ENCODE peak calls at places on chromosomes 5 and 9, in four cellular contexts. O is left cardiac atrium; C is stimulated activated CD4-positive, alpha-beta T cell treated with anti-CD3 and anti-CD28 coated beads, Interleukin-15, amount 100 ng/mL, for 1 hour; F is cardiac muscle cell. B is an unnamed sample.

GRCh38 chr9:109742759-109743388 is 37.1 kb upstream of the PALM2AKAP2 start:
- DNase-seq in F (peak; percentile 74), C (no peak), O (no peak), B (no peak)

GRCh38 chr5:147648597-147648996 is 133.9 kb downstream of the JAKMIP2 start:
- DNase-seq in C (no peak), O (no peak), F (no peak), B (no peak)

GRCh38 chr5:17219006-17219422 is 1.6 kb downstream of the BASP1 start:
- DNase-seq in F (peak; percentile 28), C (no peak), O (no peak), B (peak; percentile 72)

GRCh38 chr9:113187935-113188595 is 33.0 kb downstream of the FKBP15 start:
- DNase-seq in F (peak; percentile 94), C (no peak), O (peak; percentile 53), B (peak; percentile 55)

GRCh38 chr5:153629027-153629426 is 138.6 kb downstream of the GRIA1 start:
- DNase-seq in C (no peak), O (peak; percentile 28), F (peak; percentile 97), B (peak; percentile 98)

GRCh38 chr5:9698125-9698848 is 68.1 kb upstream of the TAS2R1 start:
- DNase-seq in C (no peak), O (no peak), F (no peak), B (peak; percentile 88)

GRCh38 chr9:34991833-34992375 is 2.4 kb downstream of the DNAJB5 start:
- DNase-seq in O (peak; percentile 65), C (no peak), F (peak; percentile 27), B (no peak)

GRCh38 chr5:134116291-134116690 is 1.8 kb downstream of the TCF7 start:
- DNase-seq in C (no peak), F (no peak), O (no peak), B (no peak)

GRCh38 chr5:8270246-8270645 is 401.3 kb downstream of the MTRR start:
- DNase-seq in F (no peak), C (no peak), O (no peak), B (no peak)

GRCh38 chr9:70589571-70590263 is 175.3 kb upstream of the KLF9 start:
- DNase-seq in O (peak; percentile 63), C (no peak), F (peak; percentile 89), B (peak; percentile 50)

GRCh38 chr5:135434591-135435466 is 12.3 kb downstream of the DCANP1 start:
- DNase-seq in F (no peak), C (no peak), O (no peak), B (no peak)

GRCh38 chr9:114072181-114073140 is 5.6 kb downstream of the AMBP start:
- DNase-seq in O (peak; percentile 67), C (no peak), F (peak; percentile 57), B (no peak)

GRCh38 chr9:136546697-136547481 is 1.0 kb upstream of the NOTCH1 start:
- DNase-seq in F (peak; percentile 75), O (peak; percentile 81), C (peak; percentile 32), B (no peak)

GRCh38 chr5:175520321-175520720 is 42.0 kb downstream of the SFXN1 start:
- DNase-seq in O (no peak), F (no peak), C (peak; percentile 36), B (peak; percentile 41)

GRCh38 chr5:150783422-150783928 is 4.9 kb downstream of the SMIM3 start:
- DNase-seq in F (peak; percentile 94), O (peak; percentile 63), C (peak; percentile 12), B (no peak)

GRCh38 chr5:81425569-81425968 is 31.6 kb upstream of the ACOT12 start:
- DNase-seq in F (peak; percentile 64), O (no peak), C (no peak), B (no peak)

GRCh38 chr5:120199559-120199958 is 264.5 kb upstream of the PRR16 start:
- DNase-seq in O (no peak), C (no peak), F (no peak), B (no peak)

GRCh38 chr5:96293966-96294886 is 138.8 kb downstream of the PCSK1 start:
- DNase-seq in O (no peak), C (no peak), F (no peak), B (no peak)

GRCh38 chr5:2634399-2635176 is 116.9 kb downstream of the IRX2 start:
- DNase-seq in F (no peak), C (no peak), O (no peak), B (no peak)

GRCh38 chr5:103511554-103511885 is 51.1 kb downstream of the NUDT12 start:
- DNase-seq in F (no peak), C (no peak), O (no peak), B (no peak)

GRCh38 chr9:77810637-77811119 is 162.6 kb upstream of the GNA14 start:
- DNase-seq in C (no peak), O (no peak), F (no peak), B (no peak)

GRCh38 chr5:177183142-177183541 is 49.6 kb downstream of the NSD1 start:
- DNase-seq in O (no peak), C (no peak), F (no peak), B (no peak)

GRCh38 chr5:63961598-63962161 is 565 bp downstream of the HTR1A start:
- DNase-seq in C (no peak), O (no peak), F (no peak), B (no peak)

GRCh38 chr5:139926797-139927503 is 116.1 kb downstream of the NRG2 start:
- DNase-seq in F (no peak), O (no peak), C (no peak), B (no peak)

GRCh38 chr5:74632947-74633356 is 7.6 kb downstream of the ENC1 start:
- DNase-seq in C (no peak), F (peak; percentile 66), O (no peak), B (no peak)

GRCh38 chr9:23636199-23636598 is 189.8 kb downstream of the ELAVL2 start:
- DNase-seq in O (no peak), F (no peak), C (no peak), B (no peak)

GRCh38 chr9:11702529-11702928 is 990.7 kb upstream of the TYRP1 start:
- DNase-seq in O (no peak), C (no peak), F (no peak), B (no peak)

GRCh38 chr5:54836959-54837534 is 148.3 kb downstream of the ESM1 start:
- DNase-seq in C (no peak), F (peak; percentile 77), O (no peak), B (no peak)

GRCh38 chr9:100714372-100715099 is 136.7 kb downstream of the CAVIN4 start:
- DNase-seq in O (peak; percentile 58), F (peak; percentile 83), C (no peak), B (peak; percentile 33)

GRCh38 chr9:99173570-99174504 is 47.9 kb downstream of the ALG2 start:
- DNase-seq in C (no peak), O (no peak), F (peak; percentile 68), B (no peak)

GRCh38 chr5:65880673-65881072 is 45.7 kb upstream of the ERBIN start:
- DNase-seq in O (no peak), C (no peak), F (no peak), B (no peak)

B was measured in SJSA1.